ENCODE peak calls at places on chromosomes 1 and 21, in ten cellular contexts. One of them, this sample, is unnamed.

GRCh38 chr1:53589043-53589887 is 130.1 kb downstream of the DMRTB1 start:
- DNase-seq in NB4: no peak
- DNase-seq in endothelial cell: no peak
- DNase-seq in natural killer cell: no peak
- DNase-seq in fibroblast of the aortic adventitia: no peak
- DNase-seq in epithelial cell of esophagus: no peak
- DNase-seq in BJ: no peak
- DNase-seq in A549: no peak
- DNase-seq in body of pancreas: no peak
- DNase-seq in fibroblast of lung: no peak
- DNase-seq in this sample: no peak

GRCh38 chr1:148161252-148161901 is 9.3 kb upstream of the NBPF11 start:
- DNase-seq in NB4: no peak
- DNase-seq in endothelial cell: no peak
- DNase-seq in natural killer cell: no peak
- DNase-seq in fibroblast of the aortic adventitia: no peak
- DNase-seq in epithelial cell of esophagus: no peak
- DNase-seq in BJ: no peak
- DNase-seq in A549: no peak
- DNase-seq in body of pancreas: no peak
- DNase-seq in fibroblast of lung: no peak
- DNase-seq in this sample: no peak

GRCh38 chr1:33143698-33144097 is 38.1 kb downstream of the TRIM62 start:
- DNase-seq in NB4: peak
- DNase-seq in endothelial cell: no peak
- DNase-seq in natural killer cell: no peak
- DNase-seq in fibroblast of the aortic adventitia: peak
- DNase-seq in epithelial cell of esophagus: no peak
- DNase-seq in BJ: peak
- DNase-seq in A549: no peak
- DNase-seq in body of pancreas: no peak
- DNase-seq in fibroblast of lung: peak
- DNase-seq in this sample: peak

GRCh38 chr1:158520955-158521665 is 33.1 kb downstream of the OR6Y1 start:
- DNase-seq in NB4: no peak
- DNase-seq in endothelial cell: no peak
- DNase-seq in natural killer cell: no peak
- DNase-seq in fibroblast of the aortic adventitia: no peak
- DNase-seq in epithelial cell of esophagus: no peak
- DNase-seq in BJ: no peak
- DNase-seq in A549: no peak
- DNase-seq in body of pancreas: no peak
- DNase-seq in fibroblast of lung: no peak
- DNase-seq in this sample: no peak

GRCh38 chr1:2547210-2548067 is 8.7 kb upstream of the TNFRSF14 start:
- DNase-seq in NB4: peak
- DNase-seq in endothelial cell: no peak
- DNase-seq in natural killer cell: peak
- DNase-seq in fibroblast of the aortic adventitia: no peak
- DNase-seq in epithelial cell of esophagus: no peak
- DNase-seq in BJ: no peak
- DNase-seq in A549: no peak
- DNase-seq in body of pancreas: no peak
- DNase-seq in fibroblast of lung: no peak
- DNase-seq in this sample: no peak

GRCh38 chr1:9655127-9655723 is 3.7 kb downstream of the PIK3CD start:
- DNase-seq in NB4: peak
- DNase-seq in endothelial cell: no peak
- DNase-seq in natural killer cell: peak
- DNase-seq in fibroblast of the aortic adventitia: no peak
- DNase-seq in epithelial cell of esophagus: no peak
- DNase-seq in BJ: no peak
- DNase-seq in A549: no peak
- DNase-seq in body of pancreas: no peak
- DNase-seq in fibroblast of lung: no peak
- DNase-seq in this sample: no peak

GRCh38 chr1:34371829-34372532 is 195.3 kb downstream of the C1orf94 start:
- DNase-seq in NB4: no peak
- DNase-seq in endothelial cell: no peak
- DNase-seq in natural killer cell: no peak
- DNase-seq in fibroblast of the aortic adventitia: no peak
- DNase-seq in epithelial cell of esophagus: no peak
- DNase-seq in BJ: no peak
- DNase-seq in A549: no peak
- DNase-seq in body of pancreas: no peak
- DNase-seq in fibroblast of lung: no peak
- DNase-seq in this sample: no peak

GRCh38 chr1:35298464-35298863 is 30.0 kb downstream of the ZMYM4 start:
- DNase-seq in NB4: peak
- DNase-seq in endothelial cell: peak
- DNase-seq in natural killer cell: no peak
- DNase-seq in fibroblast of the aortic adventitia: peak
- DNase-seq in epithelial cell of esophagus: peak
- DNase-seq in BJ: no peak
- DNase-seq in A549: peak
- DNase-seq in body of pancreas: peak
- DNase-seq in fibroblast of lung: peak
- DNase-seq in this sample: peak

DNA sequence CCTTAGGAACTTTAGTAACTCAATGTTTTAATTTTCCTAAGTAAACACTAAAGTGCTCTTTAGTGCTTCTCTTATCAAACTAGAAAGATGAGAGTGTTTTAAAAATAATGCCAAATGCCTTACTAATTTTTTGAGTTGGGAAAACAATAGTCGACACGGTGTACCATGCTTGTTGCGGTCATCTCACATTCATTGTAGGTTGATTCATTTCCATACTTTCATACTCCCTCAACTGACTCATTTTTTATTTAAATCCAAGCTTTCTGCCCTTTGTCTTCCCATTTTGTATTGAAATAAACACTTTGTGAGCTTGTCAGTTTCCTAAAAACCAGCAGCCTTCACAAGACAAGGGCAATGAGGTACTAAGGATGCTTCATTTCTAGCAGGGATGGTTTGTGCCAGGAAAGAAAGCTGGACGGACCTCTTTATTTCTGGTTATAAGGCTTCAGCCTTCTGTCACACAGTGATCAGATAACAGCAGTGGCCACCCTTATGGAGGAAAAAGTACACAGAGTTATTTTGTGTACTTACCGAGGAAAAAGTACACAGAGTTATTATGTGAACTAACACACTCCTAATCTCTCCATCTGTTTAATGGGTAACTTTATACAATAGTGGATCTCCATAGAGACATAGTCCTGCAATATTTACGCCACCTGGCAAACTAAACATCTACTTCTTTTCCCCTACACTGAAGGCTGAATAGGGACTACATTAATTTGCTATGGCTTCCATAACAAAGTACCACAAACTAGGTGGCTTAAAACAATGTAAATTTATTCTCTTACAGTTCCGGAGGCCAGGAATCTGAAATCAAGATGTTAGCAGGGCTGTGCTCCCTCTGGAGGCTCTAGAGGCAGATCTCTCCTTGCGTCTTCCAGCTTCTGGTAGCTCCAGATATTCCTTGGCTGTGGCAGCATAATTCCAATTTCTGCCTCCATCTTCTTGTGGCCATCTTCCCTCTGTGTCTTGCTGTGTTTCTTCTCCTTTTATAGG is 13.0 kb upstream of the CCDC190 start:
- DNase-seq in NB4: no peak
- DNase-seq in endothelial cell: no peak
- DNase-seq in natural killer cell: no peak
- DNase-seq in fibroblast of the aortic adventitia: peak
- DNase-seq in epithelial cell of esophagus: peak
- DNase-seq in BJ: no peak
- DNase-seq in A549: no peak
- DNase-seq in body of pancreas: peak
- DNase-seq in fibroblast of lung: peak
- DNase-seq in this sample: peak
- TF ChIP-seq CTCF in NB4: no peak
- TF ChIP-seq CTCF in endothelial cell: no peak
- TF ChIP-seq CTCF in natural killer cell: no peak
- TF ChIP-seq CTCF in fibroblast of the aortic adventitia: peak
- TF ChIP-seq CTCF in epithelial cell of esophagus: peak
- TF ChIP-seq CTCF in BJ: peak
- TF ChIP-seq CTCF in A549: no peak
- TF ChIP-seq CTCF in body of pancreas: no peak
- TF ChIP-seq CTCF in fibroblast of lung: peak
- TF ChIP-seq CTCF in this sample: peak

GRCh38 chr1:201172336-201172735 is 18.1 kb upstream of the TMEM9 start:
- DNase-seq in NB4: no peak
- DNase-seq in endothelial cell: no peak
- DNase-seq in natural killer cell: no peak
- DNase-seq in fibroblast of the aortic adventitia: no peak
- DNase-seq in epithelial cell of esophagus: no peak
- DNase-seq in BJ: no peak
- DNase-seq in A549: no peak
- DNase-seq in body of pancreas: peak
- DNase-seq in fibroblast of lung: no peak
- DNase-seq in this sample: no peak

GRCh38 chr1:201171063-201172036 is 17.1 kb upstream of the TMEM9 start:
- DNase-seq in NB4: peak
- DNase-seq in endothelial cell: peak
- DNase-seq in natural killer cell: peak
- DNase-seq in fibroblast of the aortic adventitia: peak
- DNase-seq in epithelial cell of esophagus: peak
- DNase-seq in BJ: no peak
- DNase-seq in A549: peak
- DNase-seq in body of pancreas: peak
- DNase-seq in fibroblast of lung: peak
- DNase-seq in this sample: peak

GRCh38 chr1:201169203-201169602 is 14.9 kb upstream of the TMEM9 start:
- DNase-seq in NB4: no peak
- DNase-seq in endothelial cell: no peak
- DNase-seq in natural killer cell: no peak
- DNase-seq in fibroblast of the aortic adventitia: no peak
- DNase-seq in epithelial cell of esophagus: peak
- DNase-seq in BJ: no peak
- DNase-seq in A549: no peak
- DNase-seq in body of pancreas: no peak
- DNase-seq in fibroblast of lung: no peak
- DNase-seq in this sample: no peak

GRCh38 chr1:201169971-201170532 is 15.8 kb upstream of the TMEM9 start:
- DNase-seq in NB4: no peak
- DNase-seq in endothelial cell: no peak
- DNase-seq in natural killer cell: no peak
- DNase-seq in fibroblast of the aortic adventitia: no peak
- DNase-seq in epithelial cell of esophagus: no peak
- DNase-seq in BJ: no peak
- DNase-seq in A549: no peak
- DNase-seq in body of pancreas: no peak
- DNase-seq in fibroblast of lung: no peak
- DNase-seq in this sample: no peak

DNA sequence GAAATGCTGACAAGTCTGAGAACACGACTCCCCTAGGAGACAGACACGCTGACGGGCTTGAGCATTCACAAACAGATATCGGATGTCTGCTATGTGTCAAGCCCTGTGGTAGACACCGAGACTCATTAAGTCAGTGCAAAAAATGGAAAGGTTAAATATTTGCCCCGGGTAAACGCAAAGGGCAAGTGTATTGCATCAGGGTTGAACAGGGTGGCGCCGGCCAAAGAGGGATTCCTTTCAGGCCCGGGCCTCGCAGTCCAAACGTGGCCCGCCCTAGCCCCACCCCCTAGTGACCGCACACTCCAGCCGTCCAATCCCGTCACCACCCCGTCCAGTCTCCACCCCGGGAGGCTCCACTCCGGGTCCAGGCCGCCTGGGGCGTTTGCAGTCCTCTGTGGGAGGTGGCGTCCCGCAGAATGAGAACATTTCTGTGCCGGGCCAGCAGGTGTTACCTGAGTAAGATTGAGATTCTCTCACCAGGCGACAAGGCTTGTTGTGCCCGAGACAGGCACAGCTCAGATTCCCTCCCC is 16.3 kb upstream of the TMEM9 start:
- DNase-seq in NB4: peak
- DNase-seq in endothelial cell: peak
- DNase-seq in natural killer cell: peak
- DNase-seq in fibroblast of the aortic adventitia: peak
- DNase-seq in epithelial cell of esophagus: peak
- DNase-seq in BJ: peak
- DNase-seq in A549: peak
- DNase-seq in body of pancreas: peak
- DNase-seq in fibroblast of lung: peak
- DNase-seq in this sample: peak
- TF ChIP-seq CTCF in NB4: no peak
- TF ChIP-seq CTCF in endothelial cell: no peak
- TF ChIP-seq CTCF in natural killer cell: no peak
- TF ChIP-seq CTCF in fibroblast of the aortic adventitia: no peak
- TF ChIP-seq CTCF in epithelial cell of esophagus: no peak
- TF ChIP-seq CTCF in BJ: no peak
- TF ChIP-seq CTCF in A549: no peak
- TF ChIP-seq CTCF in body of pancreas: no peak
- TF ChIP-seq CTCF in fibroblast of lung: no peak
- TF ChIP-seq CTCF in this sample: no peak

GRCh38 chr21:35051287-35051818 is 2.3 kb upstream of the RUNX1 start:
- DNase-seq in NB4: peak
- DNase-seq in endothelial cell: peak
- DNase-seq in natural killer cell: peak
- DNase-seq in fibroblast of the aortic adventitia: peak
- DNase-seq in epithelial cell of esophagus: peak
- DNase-seq in BJ: no peak
- DNase-seq in A549: peak
- DNase-seq in body of pancreas: peak
- DNase-seq in fibroblast of lung: peak
- DNase-seq in this sample: peak
- TF ChIP-seq CTCF in NB4: peak
- TF ChIP-seq CTCF in endothelial cell: peak
- TF ChIP-seq CTCF in natural killer cell: peak
- TF ChIP-seq CTCF in fibroblast of the aortic adventitia: peak
- TF ChIP-seq CTCF in epithelial cell of esophagus: peak
- TF ChIP-seq CTCF in BJ: peak
- TF ChIP-seq CTCF in A549: peak
- TF ChIP-seq CTCF in body of pancreas: peak
- TF ChIP-seq CTCF in fibroblast of lung: peak
- TF ChIP-seq CTCF in this sample: peak

GRCh38 chr21:43916076-43916475 is 51.1 kb downstream of the AGPAT3 start:
- DNase-seq in NB4: no peak
- DNase-seq in endothelial cell: no peak
- DNase-seq in natural killer cell: no peak
- DNase-seq in fibroblast of the aortic adventitia: no peak
- DNase-seq in epithelial cell of esophagus: no peak
- DNase-seq in BJ: no peak
- DNase-seq in A549: no peak
- DNase-seq in body of pancreas: no peak
- DNase-seq in fibroblast of lung: no peak
- DNase-seq in this sample: no peak

GRCh38 chr21:43916691-43917514 is 51.9 kb downstream of the AGPAT3 start:
- DNase-seq in NB4: peak
- DNase-seq in endothelial cell: no peak
- DNase-seq in natural killer cell: peak
- DNase-seq in fibroblast of the aortic adventitia: no peak
- DNase-seq in epithelial cell of esophagus: no peak
- DNase-seq in BJ: no peak
- DNase-seq in A549: no peak
- DNase-seq in body of pancreas: no peak
- DNase-seq in fibroblast of lung: no peak
- DNase-seq in this sample: no peak

GRCh38 chr21:43918385-43918947 is 53.4 kb downstream of the AGPAT3 start:
- DNase-seq in NB4: no peak
- DNase-seq in endothelial cell: no peak
- DNase-seq in natural killer cell: no peak
- DNase-seq in fibroblast of the aortic adventitia: no peak
- DNase-seq in epithelial cell of esophagus: no peak
- DNase-seq in BJ: no peak
- DNase-seq in A549: no peak
- DNase-seq in body of pancreas: no peak
- DNase-seq in fibroblast of lung: no peak
- DNase-seq in this sample: no peak

GRCh38 chr21:43919283-43919682 is 54.3 kb downstream of the AGPAT3 start:
- DNase-seq in NB4: no peak
- DNase-seq in endothelial cell: no peak
- DNase-seq in natural killer cell: no peak
- DNase-seq in fibroblast of the aortic adventitia: no peak
- DNase-seq in epithelial cell of esophagus: no peak
- DNase-seq in BJ: no peak
- DNase-seq in A549: no peak
- DNase-seq in body of pancreas: no peak
- DNase-seq in fibroblast of lung: no peak
- DNase-seq in this sample: no peak

DNA sequence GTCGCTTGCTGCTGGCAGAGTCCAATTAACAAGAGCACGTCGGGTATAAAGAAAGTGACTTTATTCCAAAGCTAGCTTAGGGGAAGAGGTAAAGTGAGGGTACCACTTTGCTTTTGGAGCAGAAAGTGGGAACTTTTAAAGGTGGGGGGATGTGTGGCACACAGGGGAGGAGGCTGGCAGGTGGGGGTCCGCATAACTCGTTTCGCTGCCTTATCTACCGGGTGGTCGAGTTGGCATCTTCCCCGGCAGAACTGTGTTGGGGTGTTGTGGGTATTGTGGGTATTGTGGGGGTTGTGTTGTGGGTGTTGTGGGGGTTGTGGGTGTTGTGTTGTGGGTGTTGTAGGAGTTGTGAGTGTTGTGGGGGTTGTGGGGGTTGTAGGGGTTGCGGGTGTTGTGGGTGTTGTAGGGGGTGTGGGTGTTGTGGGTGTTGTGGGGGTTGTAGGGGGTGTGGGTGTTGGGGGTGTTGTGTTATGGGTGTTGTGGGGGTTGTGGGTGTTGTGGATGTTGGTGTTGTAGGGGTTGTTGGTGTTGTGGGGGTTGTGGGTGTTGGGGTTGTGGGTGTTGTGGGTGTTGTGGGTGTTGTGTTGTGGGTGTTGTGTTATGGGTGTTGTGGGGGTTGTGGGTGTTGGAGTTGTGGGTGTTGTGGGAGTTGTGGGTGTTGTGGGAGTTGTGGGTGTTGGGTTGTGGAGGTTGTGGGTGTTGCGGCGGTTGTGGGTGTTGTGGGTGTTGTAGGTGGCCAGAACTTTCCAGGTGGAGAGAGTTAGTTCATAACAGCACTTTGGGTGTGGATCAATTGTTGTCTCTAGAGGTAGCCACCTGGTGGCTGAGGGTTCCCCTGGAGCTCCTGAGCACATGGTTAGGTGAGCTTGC is 52.7 kb downstream of the AGPAT3 start:
- DNase-seq in NB4: no peak
- DNase-seq in endothelial cell: no peak
- DNase-seq in natural killer cell: peak
- DNase-seq in fibroblast of the aortic adventitia: no peak
- DNase-seq in epithelial cell of esophagus: peak
- DNase-seq in BJ: no peak
- DNase-seq in A549: no peak
- DNase-seq in body of pancreas: no peak
- DNase-seq in fibroblast of lung: no peak
- DNase-seq in this sample: no peak
- TF ChIP-seq CTCF in NB4: no peak
- TF ChIP-seq CTCF in endothelial cell: no peak
- TF ChIP-seq CTCF in natural killer cell: no peak
- TF ChIP-seq CTCF in fibroblast of the aortic adventitia: no peak
- TF ChIP-seq CTCF in epithelial cell of esophagus: peak
- TF ChIP-seq CTCF in BJ: no peak
- TF ChIP-seq CTCF in A549: no peak
- TF ChIP-seq CTCF in body of pancreas: no peak
- TF ChIP-seq CTCF in fibroblast of lung: no peak
- TF ChIP-seq CTCF in this sample: no peak

This sample was measured in fibroblast of mammary gland.